ENCODE peak calls at places on chromosomes 1 and 21, in five cellular contexts. G is activated naive CD4-positive, alpha-beta T cell; D is fibroblast of mammary gland; O is NCI-H1694 treated with DMSO at 0.1 percent for 48 hours; H is stimulated activated CD4-positive, alpha-beta T cell treated with anti-CD3 and anti-CD28 coated beads, Interleukin-15, amount 100 ng/mL, for 48 hours. Q is an unnamed sample.

GRCh38 chr21:35156293-35156976 is 107.3 kb upstream of the RUNX1 start:
- DNase-seq in G (no peak), D (no peak), O (no peak), H (no peak), Q (no peak)

GRCh38 chr1:244236721-244237120 is 185.6 kb downstream of the ZBTB18 start:
- DNase-seq in G (no peak), D (no peak), O (no peak), H (no peak), Q (no peak)

GRCh38 chr1:62175568-62176179 is 19.0 kb upstream of the L1TD1 start:
- DNase-seq in G (no peak), D (peak; percentile 54), O (peak; percentile 81), H (no peak), Q (peak; percentile 52)

GRCh38 chr1:207414606-207415108 is 39.5 kb upstream of the CR2 start:
- DNase-seq in G (peak; percentile 0), D (no peak), O (no peak), H (peak; percentile 34), Q (no peak)

GRCh38 chr1:65021792-65022191 is 55.4 kb upstream of the JAK1 start:
- DNase-seq in G (no peak), D (no peak), O (no peak), H (no peak), Q (no peak)

GRCh38 chr1:109717729-109718128 is 5.7 kb downstream of the GSTM5 start:
- DNase-seq in G (no peak), D (no peak), O (no peak), H (no peak), Q (no peak)

GRCh38 chr1:36366091-36366661 is 19.5 kb downstream of the STK40 start:
- DNase-seq in G (peak; percentile 52), D (peak; percentile 64), O (peak; percentile 95), H (no peak), Q (no peak)

GRCh38 chr1:32303997-32304622 is 12.2 kb downstream of the HDAC1 start:
- DNase-seq in G (no peak), D (peak; percentile 21), O (no peak), H (no peak), Q (no peak)

GRCh38 chr1:221698579-221699349 is 43.1 kb downstream of the DUSP10 start:
- DNase-seq in G (no peak), D (peak; percentile 27), O (no peak), H (no peak), Q (no peak)

GRCh38 chr1:151512801-151513625 is 1.8 kb downstream of the CGN start:
- DNase-seq in G (no peak), D (no peak), O (no peak), H (no peak), Q (no peak)

GRCh38 chr1:66733348-66734017 is 18.8 kb upstream of the DYNLT5 start:
- DNase-seq in G (no peak), D (peak; percentile 28), O (no peak), H (no peak), Q (peak; percentile 22)

GRCh38 chr1:168535536-168535935 is 8.3 kb downstream of the XCL2 start:
- DNase-seq in G (no peak), D (no peak), O (no peak), H (no peak), Q (no peak)

GRCh38 chr1:218890436-218890835 is 283.2 kb upstream of the LYPLAL1 start:
- DNase-seq in G (no peak), D (no peak), O (no peak), H (no peak), Q (no peak)

GRCh38 chr1:56291374-56291841 is 288.0 kb downstream of the PLPP3 start:
- DNase-seq in G (no peak), D (no peak), O (no peak), H (no peak), Q (no peak)

GRCh38 chr1:232704694-232705680 is 75.1 kb upstream of the SIPA1L2 start:
- DNase-seq in G (no peak), D (peak; percentile 96), O (no peak), H (no peak), Q (peak; percentile 84)

GRCh38 chr21:44755227-44755626 is 43.9 kb upstream of the TSPEAR start:
- DNase-seq in G (no peak), D (no peak), O (no peak), H (no peak), Q (peak; percentile 62)

GRCh38 chr1:224219612-224220011 is 36.6 kb downstream of the DEGS1 start:
- DNase-seq in G (no peak), D (no peak), O (no peak), H (no peak), Q (no peak)

GRCh38 chr1:31054349-31054748 is 11.2 kb downstream of the PUM1 start:
- DNase-seq in G (no peak), D (peak; percentile 53), O (no peak), H (no peak), Q (no peak)

GRCh38 chr1:102799496-102799895 is 308.8 kb downstream of the COL11A1 start:
- DNase-seq in G (no peak), D (peak; percentile 2), O (no peak), H (no peak), Q (no peak)

GRCh38 chr1:39657923-39658485 is 13.9 kb downstream of the NT5C1A start:
- DNase-seq in G (peak; percentile 46), D (peak; percentile 75), O (peak; percentile 100), H (peak; percentile 38), Q (peak; percentile 73)

GRCh38 chr1:69479734-69480133 is 88.0 kb upstream of the LRRC7 start:
- DNase-seq in G (no peak), D (no peak), O (no peak), H (no peak), Q (no peak)

GRCh38 chr1:234907585-234908457 is 220.8 kb downstream of the TOMM20 start:
- DNase-seq in G (no peak), D (peak; percentile 92), O (no peak), H (no peak), Q (peak; percentile 64)

GRCh38 chr1:31476891-31477846 is 64.2 kb downstream of the SERINC2 start:
- DNase-seq in G (no peak), D (peak; percentile 16), O (peak; percentile 11), H (no peak), Q (peak; percentile 65)

GRCh38 chr1:1039145-1039910 is 19.4 kb downstream of the AGRN start:
- DNase-seq in G (no peak), D (no peak), O (no peak), H (no peak), Q (no peak)

GRCh38 chr1:17525996-17526686 is 13.4 kb upstream of the ARHGEF10L start:
- DNase-seq in G (no peak), D (no peak), O (no peak), H (no peak), Q (peak; percentile 32)

GRCh38 chr1:175218786-175219447 is 26.3 kb upstream of the KIAA0040 start:
- DNase-seq in G (no peak), D (no peak), O (no peak), H (no peak), Q (no peak)

GRCh38 chr1:53060580-53060979 is 1.4 kb upstream of the PODN start:
- DNase-seq in G (no peak), D (peak; percentile 76), O (no peak), H (no peak), Q (no peak)

GRCh38 chr1:54861070-54861761 is 25.8 kb downstream of the DHCR24 start:
- DNase-seq in G (no peak), D (no peak), O (no peak), H (no peak), Q (no peak)

GRCh38 chr1:54940027-54940426 is 40.4 kb upstream of the TMEM61 start:
- DNase-seq in G (no peak), D (no peak), O (no peak), H (no peak), Q (no peak)

GRCh38 chr21:29258626-29259335 is 39.9 kb upstream of the BACH1 start:
- DNase-seq in G (no peak), D (peak; percentile 80), O (no peak), H (no peak), Q (peak; percentile 65)

GRCh38 chr1:7187121-7187510 is 401.9 kb downstream of the CAMTA1 start:
- DNase-seq in G (no peak), D (no peak), O (no peak), H (no peak), Q (no peak)

GRCh38 chr1:152182942-152183341 is 23.9 kb upstream of the RPTN start:
- DNase-seq in G (no peak), D (peak; percentile 90), O (no peak), H (no peak), Q (peak; percentile 90)

GRCh38 chr1:201259476-201260235 is 23.6 kb upstream of the PKP1 start:
- DNase-seq in G (no peak), D (peak; percentile 32), O (no peak), H (no peak), Q (peak; percentile 83)

GRCh38 chr1:169889871-169890270 is 3.8 kb downstream of the SCYL3 start:
- DNase-seq in G (no peak), D (no peak), O (no peak), H (no peak), Q (no peak)

GRCh38 chr1:194705123-194705522 is 1518.7 kb upstream of the B3GALT2 start:
- DNase-seq in G (no peak), D (no peak), O (no peak), H (no peak), Q (no peak)

GRCh38 chr1:92411511-92411910 is 75.2 kb downstream of the GFI1 start:
- DNase-seq in G (no peak), D (peak; percentile 82), O (peak; percentile 44), H (no peak), Q (peak; percentile 49)

GRCh38 chr1:205077934-205078311 is 6.3 kb downstream of the TMEM81 start:
- DNase-seq in G (no peak), D (peak; percentile 49), O (no peak), H (no peak), Q (no peak)

Q was measured in Daoy.